ENCODE peak calls at places on chromosomes 4 and X, in six cellular contexts. Y is GM23338, T is WTC11, C is K562, S is H1, F is GM12878. U is an unnamed sample.

GRCh38 chr4:108544504-108544903 is 75.9 kb upstream of the RPL34 start:
- DNase-seq in C (no peak), F (no peak), T (no peak), S (no peak), Y (no peak), U (peak)

GRCh38 chr4:10092481-10093272 is 23.9 kb downstream of the WDR1 start:
- DNase-seq in S (no peak), F (no peak), C (no peak), T (no peak), Y (no peak), U (no peak)

GRCh38 chrX:9874483-9874882 is 88.3 kb downstream of the SHROOM2 start:
- DNase-seq in T (no peak), C (no peak), Y (no peak), S (no peak), F (no peak), U (no peak)

GRCh38 chr4:112348488-112349158 is 51.5 kb downstream of the ALPK1 start:
- DNase-seq in T (peak), C (peak), Y (peak), F (no peak), S (no peak), U (peak)

GRCh38 chr4:140725556-140725955 is 30.6 kb downstream of the TBC1D9 start:
- DNase-seq in F (no peak), C (no peak), Y (no peak), T (no peak), S (no peak), U (no peak)

GRCh38 chr4:1627417-1628313 is 56.4 kb downstream of the FAM53A start:
- DNase-seq in F (no peak), S (no peak), Y (no peak), T (no peak), C (no peak), U (no peak)

GRCh38 chr4:109947457-109947856 is 34.8 kb downstream of the EGF start:
- DNase-seq in T (no peak), Y (no peak), S (no peak), F (no peak), C (no peak), U (no peak)

GRCh38 chrX:51614353-51614752 is 4.4 kb downstream of the CENPVL3 start:
- DNase-seq in S (no peak), F (no peak), T (no peak), C (peak), Y (peak), U (peak)

GRCh38 chrX:9465380-9466114 is 689 bp downstream of the TBL1X start:
- DNase-seq in C (peak), S (no peak), F (no peak), Y (peak), T (peak), U (no peak)

GRCh38 chrX:51641421-51642021 is 22.8 kb upstream of the CENPVL3 start:
- DNase-seq in T (peak), C (peak), Y (peak), S (no peak), F (no peak), U (peak)

DNA sequence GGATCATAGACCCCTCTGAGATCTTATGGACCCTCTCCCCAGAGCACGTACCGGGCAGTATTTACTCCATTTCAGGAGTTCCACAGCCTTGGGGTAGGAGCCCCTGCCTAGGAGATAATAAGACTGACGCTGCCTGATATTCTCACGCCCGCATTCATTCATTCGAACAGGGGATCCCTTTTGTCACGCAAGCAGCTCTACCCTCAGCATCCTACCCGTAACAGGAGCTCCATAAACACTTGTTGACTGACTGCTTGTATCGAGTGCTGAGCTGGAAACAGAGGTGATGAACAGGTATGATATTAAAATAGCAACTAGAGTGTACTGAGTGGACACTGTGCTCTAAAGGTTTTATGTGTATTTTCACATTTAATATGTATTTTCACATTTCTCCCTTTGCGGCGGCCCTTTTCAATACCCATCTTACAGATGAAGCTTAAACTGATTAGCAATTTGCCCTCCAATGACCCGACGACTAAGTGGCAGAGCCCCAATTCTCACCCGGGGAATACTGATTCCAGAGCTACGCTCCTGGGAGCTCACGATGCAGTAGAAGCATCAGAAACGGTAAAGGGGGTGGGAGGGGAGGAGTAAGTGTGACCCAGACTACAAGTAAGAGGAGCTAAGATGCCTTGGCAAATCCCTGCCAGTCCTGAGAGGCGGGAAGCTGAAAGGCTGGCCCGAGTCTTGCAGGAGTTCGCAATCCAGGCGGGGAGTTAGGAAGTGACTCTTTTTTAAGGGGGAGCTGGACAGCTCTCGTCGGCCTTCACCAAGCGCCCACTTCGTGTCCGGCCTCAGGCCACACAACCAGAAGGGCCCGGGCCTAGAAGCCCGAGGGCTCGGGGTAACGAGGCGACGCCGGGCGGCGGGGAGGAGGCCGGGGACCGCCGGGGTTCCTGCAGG is 747 bp downstream of the RAB28 start:
- DNase-seq in Y (peak), F (no peak), C (peak), S (no peak), T (peak), U (peak)
- TF ChIP-seq CREB1 in Y (no peak), F (no peak), C (no peak), S (no peak), T (no peak), U (no peak)

GRCh38 chr4:118968006-118968405 is 79.4 kb downstream of the SYNPO2 start:
- DNase-seq in F (peak), T (peak), C (no peak), S (peak), Y (peak), U (no peak)
- TF ChIP-seq CREB1 in F (no peak), T (no peak), C (no peak), S (no peak), Y (no peak), U (no peak)

GRCh38 chr4:181957088-181957487 is 286.1 kb upstream of the TENM3 start:
- DNase-seq in S (no peak), T (no peak), F (no peak), C (no peak), Y (no peak), U (no peak)

GRCh38 chr4:181960384-181960783 is 282.8 kb upstream of the TENM3 start:
- DNase-seq in Y (no peak), F (no peak), S (no peak), C (no peak), T (no peak), U (no peak)

GRCh38 chr4:181958435-181958834 is 284.8 kb upstream of the TENM3 start:
- DNase-seq in T (no peak), Y (no peak), F (no peak), S (no peak), C (no peak), U (no peak)

GRCh38 chr4:181956502-181956901 is 286.7 kb upstream of the TENM3 start:
- DNase-seq in T (no peak), C (no peak), S (no peak), F (no peak), Y (peak), U (no peak)

DNA sequence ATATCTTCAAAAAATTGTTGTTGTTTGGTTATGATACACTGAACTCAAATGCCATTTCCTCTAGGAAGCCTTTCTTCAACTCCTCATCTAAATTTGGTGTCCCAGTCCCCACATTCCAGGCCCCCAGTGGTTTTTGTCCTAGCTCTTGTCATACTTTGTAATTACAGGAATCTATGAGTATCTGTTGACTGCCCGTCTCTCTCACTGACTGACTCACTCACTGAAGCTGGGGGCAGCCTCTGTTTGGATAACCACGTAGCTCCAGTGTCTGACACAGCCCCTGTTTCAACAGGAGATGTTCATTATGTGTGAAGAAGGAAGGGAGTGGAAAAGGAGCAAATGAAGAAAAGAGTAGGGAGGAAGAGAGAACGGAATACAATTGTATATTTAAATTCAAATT is 284.1 kb upstream of the TENM3 start:
- DNase-seq in S (no peak), Y (no peak), C (no peak), F (no peak), T (no peak), U (no peak)
- TF ChIP-seq CREB1 in S (no peak), Y (no peak), C (no peak), F (no peak), T (no peak), U (no peak)

DNA sequence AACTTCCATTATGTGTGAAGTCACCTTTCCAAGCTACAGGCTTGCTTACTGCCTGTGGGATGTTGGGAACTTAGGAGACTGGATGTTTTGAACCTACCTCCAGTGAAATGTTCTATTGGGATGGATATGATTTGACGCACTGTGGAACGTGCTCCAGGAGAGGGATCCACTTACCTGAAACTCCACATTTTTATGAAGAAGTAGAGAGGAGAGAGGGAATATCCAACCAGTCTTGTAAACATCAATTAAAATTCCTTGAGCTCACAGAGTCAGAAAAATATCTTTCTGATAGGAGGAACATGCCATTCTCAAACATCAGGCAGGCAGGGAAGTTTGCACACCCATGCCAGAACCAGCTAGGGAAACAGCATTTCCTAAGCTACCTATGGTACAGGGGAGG is 91.1 kb upstream of the MAOA start:
- DNase-seq in C (no peak), T (no peak), Y (no peak), F (no peak), S (no peak), U (no peak)
- TF ChIP-seq CREB1 in C (no peak), T (no peak), Y (no peak), F (no peak), S (no peak), U (no peak)